ENCODE peak calls at places on chromosome 6, in five cellular contexts. One of them, this sample, is unnamed.

GRCh38 chr6:142845624-142846458 is 99.1 kb downstream of the HIVEP2 start:
- DNase-seq in esophagus muscularis mucosa: no peak
- DNase-seq in CD8-positive, alpha-beta T cell: peak; percentile 59
- DNase-seq in naive thymus-derived CD4-positive, alpha-beta T cell: peak; percentile 70
- DNase-seq in IMR-90: peak; percentile 70
- DNase-seq in this sample: peak; percentile 81

GRCh38 chr6:109472132-109472995 is 10.7 kb downstream of the ZBTB24 start:
- DNase-seq in esophagus muscularis mucosa: no peak
- DNase-seq in CD8-positive, alpha-beta T cell: no peak
- DNase-seq in naive thymus-derived CD4-positive, alpha-beta T cell: no peak
- DNase-seq in IMR-90: no peak
- DNase-seq in this sample: no peak

GRCh38 chr6:68778356-68779020 is 143.4 kb downstream of the ADGRB3 start:
- DNase-seq in esophagus muscularis mucosa: no peak
- DNase-seq in CD8-positive, alpha-beta T cell: no peak
- DNase-seq in naive thymus-derived CD4-positive, alpha-beta T cell: no peak
- DNase-seq in IMR-90: peak; percentile 7
- DNase-seq in this sample: no peak

GRCh38 chr6:153588328-153588727 is 450.7 kb upstream of the OPRM1 start:
- DNase-seq in esophagus muscularis mucosa: no peak
- DNase-seq in CD8-positive, alpha-beta T cell: no peak
- DNase-seq in naive thymus-derived CD4-positive, alpha-beta T cell: no peak
- DNase-seq in IMR-90: no peak
- DNase-seq in this sample: no peak

GRCh38 chr6:11585426-11586016 is 48.0 kb downstream of the TMEM170B start:
- DNase-seq in esophagus muscularis mucosa: no peak
- DNase-seq in CD8-positive, alpha-beta T cell: no peak
- DNase-seq in naive thymus-derived CD4-positive, alpha-beta T cell: no peak
- DNase-seq in IMR-90: peak; percentile 79
- DNase-seq in this sample: no peak

GRCh38 chr6:108739496-108740330 is 108.5 kb upstream of the ARMC2 start:
- DNase-seq in esophagus muscularis mucosa: no peak
- DNase-seq in CD8-positive, alpha-beta T cell: no peak
- DNase-seq in naive thymus-derived CD4-positive, alpha-beta T cell: no peak
- DNase-seq in IMR-90: no peak
- DNase-seq in this sample: peak; percentile 69

GRCh38 chr6:11653028-11653583 is 115.6 kb downstream of the TMEM170B start:
- DNase-seq in esophagus muscularis mucosa: no peak
- DNase-seq in CD8-positive, alpha-beta T cell: no peak
- DNase-seq in naive thymus-derived CD4-positive, alpha-beta T cell: peak; percentile 19
- DNase-seq in IMR-90: peak; percentile 97
- DNase-seq in this sample: no peak

GRCh38 chr6:6497976-6498375 is 90.5 kb upstream of the LY86 start:
- DNase-seq in esophagus muscularis mucosa: peak; percentile 45
- DNase-seq in CD8-positive, alpha-beta T cell: no peak
- DNase-seq in naive thymus-derived CD4-positive, alpha-beta T cell: no peak
- DNase-seq in IMR-90: no peak
- DNase-seq in this sample: no peak

GRCh38 chr6:47759364-47759763 is 22.5 kb upstream of the OPN5 start:
- DNase-seq in esophagus muscularis mucosa: no peak
- DNase-seq in CD8-positive, alpha-beta T cell: no peak
- DNase-seq in naive thymus-derived CD4-positive, alpha-beta T cell: no peak
- DNase-seq in IMR-90: no peak
- DNase-seq in this sample: no peak

GRCh38 chr6:30647802-30648460 is 998 bp downstream of the C6orf136 start:
- DNase-seq in esophagus muscularis mucosa: no peak
- DNase-seq in CD8-positive, alpha-beta T cell: peak; percentile 69
- DNase-seq in naive thymus-derived CD4-positive, alpha-beta T cell: no peak
- DNase-seq in IMR-90: no peak
- DNase-seq in this sample: no peak

GRCh38 chr6:165799736-165800135 is 136.7 kb upstream of the PDE10A start:
- DNase-seq in esophagus muscularis mucosa: no peak
- DNase-seq in CD8-positive, alpha-beta T cell: no peak
- DNase-seq in naive thymus-derived CD4-positive, alpha-beta T cell: no peak
- DNase-seq in IMR-90: no peak
- DNase-seq in this sample: no peak

GRCh38 chr6:75611702-75612375 is 10.2 kb downstream of the SENP6 start:
- DNase-seq in esophagus muscularis mucosa: no peak
- DNase-seq in CD8-positive, alpha-beta T cell: peak; percentile 18
- DNase-seq in naive thymus-derived CD4-positive, alpha-beta T cell: no peak
- DNase-seq in IMR-90: peak; percentile 33
- DNase-seq in this sample: no peak

GRCh38 chr6:31041372-31041974 is 31.2 kb downstream of the MUC22 start:
- DNase-seq in esophagus muscularis mucosa: no peak
- DNase-seq in CD8-positive, alpha-beta T cell: no peak
- DNase-seq in naive thymus-derived CD4-positive, alpha-beta T cell: no peak
- DNase-seq in IMR-90: no peak
- DNase-seq in this sample: no peak

DNA sequence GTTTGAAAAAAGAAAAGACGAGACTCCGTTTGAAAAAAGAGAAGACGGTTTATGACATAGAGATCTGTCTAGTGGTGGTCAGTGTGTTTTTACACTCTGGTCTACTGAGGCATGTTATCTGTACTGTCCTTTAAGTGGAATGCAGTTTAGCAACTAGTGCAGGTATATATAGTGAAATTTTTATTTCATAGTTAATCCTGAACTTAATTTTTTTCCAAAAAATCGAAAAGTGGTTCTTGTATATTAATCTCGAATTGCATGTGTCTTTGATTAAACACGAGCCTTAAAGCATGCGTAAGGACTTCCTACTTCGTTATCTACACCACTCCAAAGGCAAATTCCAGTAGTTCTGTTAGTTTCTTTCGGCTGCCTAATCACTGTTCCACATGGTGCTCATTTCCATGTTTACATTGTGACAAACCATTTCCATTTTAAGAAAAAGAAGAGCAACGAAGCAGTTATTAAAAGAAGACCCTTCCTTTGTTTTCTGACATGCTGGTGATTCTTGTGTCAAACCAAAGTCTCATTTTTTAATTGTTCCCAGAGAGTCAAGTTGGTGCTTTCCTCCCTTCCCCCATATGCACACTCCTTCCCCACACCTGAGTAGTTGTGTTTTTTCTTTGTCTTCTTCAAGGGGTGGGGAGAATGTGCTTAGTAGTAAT is 2.3 kb downstream of the SNX9 start:
- DNase-seq in esophagus muscularis mucosa: no peak
- DNase-seq in CD8-positive, alpha-beta T cell: no peak
- DNase-seq in naive thymus-derived CD4-positive, alpha-beta T cell: no peak
- DNase-seq in IMR-90: peak; percentile 70
- DNase-seq in this sample: no peak
- H3K27ac ChIP-seq in esophagus muscularis mucosa: peak overlapping the region; percentile 97
- H3K27ac ChIP-seq in CD8-positive, alpha-beta T cell: no peak overlapping the region
- H3K27ac ChIP-seq in naive thymus-derived CD4-positive, alpha-beta T cell: peak overlapping the region; percentile 96
- H3K27ac ChIP-seq in IMR-90: peak overlapping the region; percentile 36
- H3K27ac ChIP-seq in this sample: no peak overlapping the region

GRCh38 chr6:22249646-22250045 is 47.2 kb downstream of the PRL start:
- DNase-seq in esophagus muscularis mucosa: no peak
- DNase-seq in CD8-positive, alpha-beta T cell: no peak
- DNase-seq in naive thymus-derived CD4-positive, alpha-beta T cell: no peak
- DNase-seq in IMR-90: no peak
- DNase-seq in this sample: no peak
- H3K27ac ChIP-seq in esophagus muscularis mucosa: no peak overlapping the region
- H3K27ac ChIP-seq in CD8-positive, alpha-beta T cell: no peak overlapping the region
- H3K27ac ChIP-seq in naive thymus-derived CD4-positive, alpha-beta T cell: no peak overlapping the region
- H3K27ac ChIP-seq in IMR-90: no peak overlapping the region
- H3K27ac ChIP-seq in this sample: no peak overlapping the region

DNA sequence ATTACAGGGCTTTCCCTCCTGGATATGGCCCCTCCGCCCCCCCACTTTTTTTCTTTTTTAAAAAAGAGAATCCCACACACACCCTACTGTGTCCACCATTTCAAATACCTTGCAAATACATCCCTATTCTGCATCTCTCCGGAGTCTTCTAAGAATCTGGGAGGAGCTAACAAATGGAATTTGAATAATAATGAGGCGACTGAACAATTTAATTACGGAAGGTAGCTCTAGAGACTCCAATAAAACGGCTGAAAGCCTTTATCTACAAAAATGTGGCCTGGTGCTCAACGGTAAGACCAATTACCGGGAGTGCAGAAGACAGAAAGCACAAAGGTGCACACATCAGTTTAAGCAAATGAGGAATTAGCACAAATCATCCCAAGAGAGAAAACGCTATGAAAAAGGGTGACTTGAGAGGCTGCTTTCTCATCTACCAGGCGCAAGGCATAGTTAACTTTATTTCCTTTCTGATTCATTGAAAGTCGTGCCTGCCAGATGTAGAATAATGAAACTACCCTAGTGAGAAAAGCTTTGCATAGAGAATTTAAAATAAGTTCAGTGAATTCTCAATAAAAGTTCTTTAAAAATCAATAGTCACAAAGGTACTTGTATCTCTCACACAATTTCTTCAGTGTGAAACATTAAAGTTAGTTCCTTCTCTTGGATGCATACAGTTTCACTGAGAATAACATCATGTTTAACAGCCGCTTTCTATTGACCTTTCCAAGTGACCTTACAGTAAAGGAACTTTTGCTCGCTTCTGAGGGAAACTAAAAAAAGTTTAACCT is 1.6 kb downstream of the RRAGD start:
- DNase-seq in esophagus muscularis mucosa: peak; percentile 31
- DNase-seq in CD8-positive, alpha-beta T cell: no peak
- DNase-seq in naive thymus-derived CD4-positive, alpha-beta T cell: no peak
- DNase-seq in IMR-90: no peak
- DNase-seq in this sample: no peak
- H3K27ac ChIP-seq in esophagus muscularis mucosa: peak overlapping the region; percentile 86
- H3K27ac ChIP-seq in CD8-positive, alpha-beta T cell: no peak overlapping the region
- H3K27ac ChIP-seq in naive thymus-derived CD4-positive, alpha-beta T cell: peak overlapping the region; percentile 30
- H3K27ac ChIP-seq in IMR-90: no peak overlapping the region
- H3K27ac ChIP-seq in this sample: no peak overlapping the region

DNA sequence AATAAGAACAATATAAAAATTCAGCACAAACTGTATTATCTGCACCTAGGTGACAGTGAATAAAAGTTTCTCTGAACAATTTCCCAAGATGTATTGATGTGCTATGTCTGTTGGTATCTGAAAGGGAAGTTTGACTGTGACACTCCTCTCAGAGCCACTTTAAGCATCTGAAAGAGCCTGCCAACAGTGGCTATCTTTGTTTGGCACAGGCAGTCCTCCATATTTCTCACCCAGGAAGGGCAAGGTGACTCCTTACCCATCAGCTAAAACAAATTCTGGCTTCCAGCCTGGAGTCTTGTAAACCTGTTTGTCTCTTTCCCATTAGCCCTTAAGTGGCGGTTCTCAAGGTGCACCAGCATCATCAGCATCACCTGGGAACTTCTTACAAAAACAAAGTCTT is 122.4 kb upstream of the VGLL2 start:
- DNase-seq in esophagus muscularis mucosa: no peak
- DNase-seq in CD8-positive, alpha-beta T cell: no peak
- DNase-seq in naive thymus-derived CD4-positive, alpha-beta T cell: no peak
- DNase-seq in IMR-90: no peak
- DNase-seq in this sample: no peak
- H3K27ac ChIP-seq in esophagus muscularis mucosa: no peak overlapping the region
- H3K27ac ChIP-seq in CD8-positive, alpha-beta T cell: no peak overlapping the region
- H3K27ac ChIP-seq in naive thymus-derived CD4-positive, alpha-beta T cell: no peak overlapping the region
- H3K27ac ChIP-seq in IMR-90: no peak overlapping the region
- H3K27ac ChIP-seq in this sample: no peak overlapping the region

GRCh38 chr6:76703285-76703684 is 630.8 kb upstream of the IMPG1 start:
- DNase-seq in esophagus muscularis mucosa: no peak
- DNase-seq in CD8-positive, alpha-beta T cell: no peak
- DNase-seq in naive thymus-derived CD4-positive, alpha-beta T cell: no peak
- DNase-seq in IMR-90: no peak
- DNase-seq in this sample: no peak
- H3K27ac ChIP-seq in esophagus muscularis mucosa: no peak overlapping the region
- H3K27ac ChIP-seq in CD8-positive, alpha-beta T cell: no peak overlapping the region
- H3K27ac ChIP-seq in naive thymus-derived CD4-positive, alpha-beta T cell: no peak overlapping the region
- H3K27ac ChIP-seq in IMR-90: no peak overlapping the region
- H3K27ac ChIP-seq in this sample: no peak overlapping the region

DNA sequence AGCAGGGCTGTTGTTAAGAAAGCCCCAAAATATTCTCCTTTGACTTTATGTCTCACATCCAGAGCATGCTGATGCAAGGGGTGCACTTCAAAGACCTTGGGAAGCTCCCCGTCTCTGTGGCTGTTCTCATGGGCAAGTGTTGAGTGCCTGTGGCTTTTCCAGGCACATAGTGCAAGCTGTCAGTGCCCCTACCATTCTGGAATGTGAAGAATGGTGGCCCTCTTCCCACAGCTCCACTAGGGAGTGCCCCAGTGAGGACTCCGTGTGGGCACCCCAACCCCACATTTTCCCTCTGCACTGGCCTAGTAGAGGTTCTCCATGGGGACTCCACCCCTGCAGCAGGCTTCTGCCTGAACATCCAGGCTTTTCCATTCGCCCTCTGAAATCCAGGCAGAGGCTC is 673.7 kb downstream of the HTR1B start:
- DNase-seq in esophagus muscularis mucosa: no peak
- DNase-seq in CD8-positive, alpha-beta T cell: no peak
- DNase-seq in naive thymus-derived CD4-positive, alpha-beta T cell: no peak
- DNase-seq in IMR-90: no peak
- DNase-seq in this sample: no peak
- H3K27ac ChIP-seq in esophagus muscularis mucosa: no peak overlapping the region
- H3K27ac ChIP-seq in CD8-positive, alpha-beta T cell: no peak overlapping the region
- H3K27ac ChIP-seq in naive thymus-derived CD4-positive, alpha-beta T cell: no peak overlapping the region
- H3K27ac ChIP-seq in IMR-90: no peak overlapping the region
- H3K27ac ChIP-seq in this sample: no peak overlapping the region

GRCh38 chr6:4693566-4693965 is 82.6 kb upstream of the CDYL start:
- DNase-seq in esophagus muscularis mucosa: no peak
- DNase-seq in CD8-positive, alpha-beta T cell: no peak
- DNase-seq in naive thymus-derived CD4-positive, alpha-beta T cell: no peak
- DNase-seq in IMR-90: no peak
- DNase-seq in this sample: no peak
- H3K27ac ChIP-seq in esophagus muscularis mucosa: no peak overlapping the region
- H3K27ac ChIP-seq in CD8-positive, alpha-beta T cell: no peak overlapping the region
- H3K27ac ChIP-seq in naive thymus-derived CD4-positive, alpha-beta T cell: no peak overlapping the region
- H3K27ac ChIP-seq in IMR-90: peak overlapping the region; percentile 40
- H3K27ac ChIP-seq in this sample: no peak overlapping the region

DNA sequence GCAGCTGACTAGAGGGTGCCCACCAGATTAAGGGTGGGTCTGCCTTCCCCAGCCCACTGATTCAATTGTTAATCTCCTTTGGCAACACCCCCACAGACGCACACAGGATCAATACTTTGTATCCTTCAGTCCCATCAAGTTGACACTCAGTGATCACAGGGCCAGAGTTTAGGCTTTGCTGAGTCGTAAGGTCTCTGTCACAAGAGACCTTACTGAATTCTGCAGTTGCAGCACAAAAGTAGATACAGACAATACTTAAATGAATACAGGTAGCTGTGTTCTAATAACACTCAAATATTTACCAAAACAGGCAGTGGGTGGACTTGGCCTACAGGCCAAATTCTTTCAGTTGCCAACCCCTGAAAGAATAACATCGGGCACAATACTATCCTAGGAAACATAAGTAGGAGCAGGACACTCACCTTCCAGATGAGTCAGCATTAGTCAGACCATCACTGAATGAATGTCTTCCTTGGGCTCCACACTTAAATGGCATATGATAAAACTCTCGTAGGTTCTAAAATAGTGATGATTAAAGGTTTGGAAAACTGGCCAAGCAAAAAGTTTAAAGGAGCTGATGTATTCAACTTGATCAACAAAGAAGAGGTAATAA is 190.0 kb downstream of the UBE3D start:
- DNase-seq in esophagus muscularis mucosa: peak; percentile 29
- DNase-seq in CD8-positive, alpha-beta T cell: no peak
- DNase-seq in naive thymus-derived CD4-positive, alpha-beta T cell: no peak
- DNase-seq in IMR-90: peak; percentile 91
- DNase-seq in this sample: no peak
- H3K27ac ChIP-seq in esophagus muscularis mucosa: no peak overlapping the region
- H3K27ac ChIP-seq in CD8-positive, alpha-beta T cell: no peak overlapping the region
- H3K27ac ChIP-seq in naive thymus-derived CD4-positive, alpha-beta T cell: no peak overlapping the region
- H3K27ac ChIP-seq in IMR-90: no peak overlapping the region
- H3K27ac ChIP-seq in this sample: no peak overlapping the region

GRCh38 chr6:57117801-57118200 is 27.8 kb downstream of the ZNF451 start:
- DNase-seq in esophagus muscularis mucosa: no peak
- DNase-seq in CD8-positive, alpha-beta T cell: no peak
- DNase-seq in naive thymus-derived CD4-positive, alpha-beta T cell: no peak
- DNase-seq in IMR-90: no peak
- DNase-seq in this sample: no peak
- H3K27ac ChIP-seq in esophagus muscularis mucosa: no peak overlapping the region
- H3K27ac ChIP-seq in CD8-positive, alpha-beta T cell: no peak overlapping the region
- H3K27ac ChIP-seq in naive thymus-derived CD4-positive, alpha-beta T cell: no peak overlapping the region
- H3K27ac ChIP-seq in IMR-90: no peak overlapping the region
- H3K27ac ChIP-seq in this sample: no peak overlapping the region